ENCODE peak calls at places on chromosomes 16 and 17, in ten cellular contexts. W is adipocyte; O is CD4-positive, CD25-positive, alpha-beta regulatory T cell; I is iPS DF 6.9; V is MM.1S; X is body of pancreas; S is OCI-LY7; A is GM12864; Z is SK-N-SH; P is thoracic aorta. N is an unnamed sample.

GRCh38 chr16:15650698-15651161 is 685 bp downstream of the NDE1 start:
- DNase-seq in W (peak), O (peak), I (no peak), V (peak), X (no peak), S (peak), A (no peak), Z (peak), P (no peak), N (peak)

GRCh38 chr17:14303343-14304221 is 2.7 kb downstream of the HS3ST3B1 start:
- DNase-seq in W (peak), O (peak), I (no peak), V (no peak), X (no peak), S (no peak), A (no peak), Z (no peak), P (no peak), N (no peak)

GRCh38 chr17:29617481-29618271 is 5.0 kb downstream of the CORO6 start:
- DNase-seq in W (no peak), O (peak), I (no peak), V (peak), X (peak), S (peak), A (peak), Z (no peak), P (no peak), N (peak)

GRCh38 chr16:57799619-57800212 is 2.6 kb downstream of the KIFC3 start:
- DNase-seq in W (no peak), O (no peak), I (no peak), V (no peak), X (no peak), S (no peak), A (no peak), Z (peak), P (no peak), N (no peak)

GRCh38 chr17:59565959-59566324 is 532 bp downstream of the DHX40 start:
- DNase-seq in W (peak), O (peak), I (peak), V (peak), X (peak), S (peak), A (peak), Z (peak), P (peak), N (peak)

GRCh38 chr17:31067699-31068184 is 27.0 kb upstream of the NF1 start:
- DNase-seq in W (peak), O (no peak), I (no peak), V (no peak), X (no peak), S (no peak), A (no peak), Z (no peak), P (no peak), N (no peak)

GRCh38 chr17:76961869-76962268 is 93.7 kb downstream of the MGAT5B start:
- DNase-seq in W (no peak), O (no peak), I (no peak), V (no peak), X (no peak), S (no peak), A (no peak), Z (no peak), P (no peak), N (no peak)

GRCh38 chr17:73909156-73909555 is 264.9 kb upstream of the SDK2 start:
- DNase-seq in W (no peak), O (no peak), I (no peak), V (no peak), X (no peak), S (no peak), A (no peak), Z (no peak), P (no peak), N (no peak)

GRCh38 chr17:70144260-70144846 is 25.0 kb upstream of the KCNJ2 start:
- DNase-seq in W (peak), O (peak), I (no peak), V (peak), X (peak), S (peak), A (no peak), Z (peak), P (no peak), N (no peak)

GRCh38 chr17:4440690-4441686 is 7.2 kb downstream of the SPNS3 start:
- DNase-seq in W (no peak), O (no peak), I (no peak), V (no peak), X (no peak), S (no peak), A (no peak), Z (peak), P (no peak), N (no peak)

GRCh38 chr16:14325921-14326401 is 254.8 kb downstream of the MRTFB start:
- DNase-seq in W (peak), O (no peak), I (no peak), V (no peak), X (peak), S (no peak), A (no peak), Z (peak), P (no peak), N (no peak)

GRCh38 chr16:27424772-27425498 is 23.0 kb downstream of the IL21R start:
- DNase-seq in W (no peak), O (no peak), I (no peak), V (no peak), X (no peak), S (no peak), A (no peak), Z (no peak), P (no peak), N (peak)

GRCh38 chr17:42135664-42136653 is 13.4 kb downstream of the HSPB9 start:
- DNase-seq in W (peak), O (no peak), I (no peak), V (no peak), X (peak), S (peak), A (no peak), Z (no peak), P (no peak), N (no peak)

GRCh38 chr17:66737524-66737923 is 97.4 kb upstream of the CACNG5 start:
- DNase-seq in W (peak), O (no peak), I (no peak), V (no peak), X (peak), S (no peak), A (no peak), Z (no peak), P (no peak), N (no peak)

GRCh38 chr17:48609754-48610281 is 999 bp downstream of the HOXB7 start:
- DNase-seq in W (no peak), O (no peak), I (no peak), V (no peak), X (no peak), S (no peak), A (no peak), Z (no peak), P (no peak), N (no peak)

GRCh38 chr16:51538707-51539604 is 387.9 kb upstream of the SALL1 start:
- DNase-seq in W (peak), O (no peak), I (no peak), V (no peak), X (peak), S (no peak), A (no peak), Z (peak), P (no peak), N (no peak)

GRCh38 chr17:7191571-7192270 is 12.6 kb upstream of the ASGR1 start:
- DNase-seq in W (peak), O (no peak), I (no peak), V (peak), X (peak), S (peak), A (no peak), Z (peak), P (no peak), N (no peak)

GRCh38 chr16:89720859-89721643 is at the start of the genes VPS9D1 and ZNF276:
- DNase-seq in W (peak), O (peak), I (no peak), V (peak), X (peak), S (peak), A (no peak), Z (peak), P (no peak), N (peak)

GRCh38 chr16:54715011-54715410 is 215.7 kb upstream of the IRX5 start:
- DNase-seq in W (no peak), O (no peak), I (no peak), V (no peak), X (no peak), S (no peak), A (no peak), Z (no peak), P (no peak), N (no peak)

GRCh38 chr17:76196675-76197074 is 43.6 kb downstream of the RNF157 start:
- DNase-seq in W (no peak), O (no peak), I (no peak), V (no peak), X (peak), S (no peak), A (no peak), Z (no peak), P (no peak), N (no peak)

GRCh38 chr16:53817117-53817516 is 113.2 kb downstream of the FTO start:
- DNase-seq in W (peak), O (no peak), I (no peak), V (no peak), X (peak), S (no peak), A (no peak), Z (no peak), P (no peak), N (no peak)

GRCh38 chr16:82361885-82362284 is 191.9 kb upstream of the MPHOSPH6 start:
- DNase-seq in W (no peak), O (no peak), I (no peak), V (no peak), X (no peak), S (no peak), A (no peak), Z (no peak), P (no peak), N (no peak)

GRCh38 chr16:10297341-10298006 is 88.4 kb upstream of the ATF7IP2 start:
- DNase-seq in W (no peak), O (no peak), I (no peak), V (peak), X (peak), S (peak), A (peak), Z (no peak), P (no peak), N (no peak)

GRCh38 chr17:29039764-29040598 is 3.0 kb upstream of the PIPOX start:
- DNase-seq in W (peak), O (no peak), I (no peak), V (no peak), X (no peak), S (no peak), A (no peak), Z (no peak), P (no peak), N (no peak)

GRCh38 chr17:34451313-34451712 is 88.3 kb upstream of the CCL1 start:
- DNase-seq in W (peak), O (no peak), I (no peak), V (no peak), X (no peak), S (no peak), A (no peak), Z (no peak), P (no peak), N (no peak)

GRCh38 chr17:2337811-2338657 is 733 bp downstream of the SGSM2 start:
- DNase-seq in W (peak), O (peak), I (no peak), V (peak), X (peak), S (peak), A (no peak), Z (peak), P (no peak), N (peak)

GRCh38 chr16:2710711-2711231 is 9.3 kb downstream of the PRSS27 start:
- DNase-seq in W (no peak), O (no peak), I (no peak), V (no peak), X (no peak), S (no peak), A (no peak), Z (no peak), P (no peak), N (no peak)

GRCh38 chr17:17119106-17119505 is 76.8 kb downstream of the MPRIP start:
- DNase-seq in W (no peak), O (no peak), I (no peak), V (no peak), X (peak), S (no peak), A (no peak), Z (no peak), P (no peak), N (no peak)

GRCh38 chr16:878886-879285 is 78.4 kb upstream of the GNG13 start:
- DNase-seq in W (no peak), O (no peak), I (no peak), V (no peak), X (no peak), S (no peak), A (no peak), Z (no peak), P (no peak), N (no peak)

GRCh38 chr16:64826374-64826773 is 295.5 kb downstream of the CDH11 start:
- DNase-seq in W (peak), O (no peak), I (no peak), V (no peak), X (no peak), S (no peak), A (no peak), Z (no peak), P (no peak), N (no peak)

GRCh38 chr16:4603624-4604170 is 11.0 kb downstream of the UBALD1 start:
- DNase-seq in W (no peak), O (no peak), I (no peak), V (no peak), X (no peak), S (no peak), A (no peak), Z (peak), P (no peak), N (no peak)

GRCh38 chr16:81632392-81633146 is 146.5 kb upstream of the PLCG2 start:
- DNase-seq in W (peak), O (peak), I (no peak), V (no peak), X (peak), S (no peak), A (no peak), Z (no peak), P (no peak), N (no peak)

GRCh38 chr17:62822080-62822904 is 14.2 kb upstream of the MARCHF10 start:
- DNase-seq in W (no peak), O (no peak), I (no peak), V (no peak), X (no peak), S (no peak), A (no peak), Z (no peak), P (no peak), N (no peak)

GRCh38 chr16:49399594-49400364 is 26.2 kb downstream of the C16orf78 start:
- DNase-seq in W (no peak), O (no peak), I (no peak), V (peak), X (no peak), S (peak), A (peak), Z (no peak), P (no peak), N (no peak)

GRCh38 chr16:74465851-74466685 is 44.8 kb upstream of the CLEC18B start:
- DNase-seq in W (no peak), O (no peak), I (no peak), V (no peak), X (no peak), S (no peak), A (no peak), Z (no peak), P (no peak), N (no peak)

GRCh38 chr17:71709271-71709670 is 411.5 kb upstream of the SOX9 start:
- DNase-seq in W (no peak), O (no peak), I (no peak), V (no peak), X (no peak), S (no peak), A (no peak), Z (no peak), P (no peak), N (no peak)

GRCh38 chr17:32335647-32336046 is 6.3 kb downstream of the C17orf75 start:
- DNase-seq in W (no peak), O (no peak), I (no peak), V (no peak), X (no peak), S (no peak), A (no peak), Z (no peak), P (no peak), N (no peak)

GRCh38 chr16:23509763-23510153 is 536 bp downstream of the GGA2 start:
- DNase-seq in W (peak), O (peak), I (no peak), V (peak), X (peak), S (peak), A (no peak), Z (no peak), P (no peak), N (no peak)

GRCh38 chr17:81547614-81547982 is 4.6 kb downstream of the FAAP100 start:
- DNase-seq in W (no peak), O (no peak), I (no peak), V (no peak), X (no peak), S (no peak), A (no peak), Z (no peak), P (no peak), N (no peak)
- H3K4me3 ChIP-seq in W (no peak), O (no peak), I (no peak), V (no peak), X (no peak), S (no peak), A (no peak), Z (no peak), P (no peak), N (no peak)

GRCh38 chr17:35486920-35487727 is 38.6 kb upstream of the SLFN13 start:
- DNase-seq in W (peak), O (peak), I (no peak), V (peak), X (peak), S (no peak), A (peak), Z (no peak), P (no peak), N (no peak)
- H3K4me3 ChIP-seq in W (peak), O (peak), I (no peak), V (peak), X (no peak), S (no peak), A (peak), Z (peak), P (peak), N (peak)

GRCh38 chr16:30844346-30844670 is 49.6 kb downstream of the BCL7C start:
- DNase-seq in W (no peak), O (no peak), I (no peak), V (no peak), X (no peak), S (no peak), A (no peak), Z (no peak), P (no peak), N (no peak)

GRCh38 chr16:30842971-30843370 is 50.9 kb downstream of the BCL7C start:
- DNase-seq in W (no peak), O (no peak), I (no peak), V (no peak), X (no peak), S (no peak), A (no peak), Z (no peak), P (no peak), N (no peak)

GRCh38 chr16:30846649-30847402 is 47.1 kb downstream of the BCL7C start:
- DNase-seq in W (no peak), O (no peak), I (no peak), V (no peak), X (no peak), S (no peak), A (no peak), Z (no peak), P (no peak), N (no peak)

GRCh38 chr16:30843501-30843900 is 50.4 kb downstream of the BCL7C start:
- DNase-seq in W (no peak), O (no peak), I (no peak), V (no peak), X (no peak), S (no peak), A (no peak), Z (no peak), P (no peak), N (no peak)

GRCh38 chr16:30844671-30845449 is 49.0 kb downstream of the BCL7C start:
- DNase-seq in W (peak), O (peak), I (peak), V (peak), X (peak), S (peak), A (peak), Z (peak), P (peak), N (no peak)
- H3K4me3 ChIP-seq in W (peak), O (peak), I (no peak), V (peak), X (no peak), S (peak), A (no peak), Z (no peak), P (peak), N (peak)

GRCh38 chr17:57874434-57875108 is 24.7 kb upstream of the MRPS23 start:
- DNase-seq in W (peak), O (no peak), I (no peak), V (no peak), X (peak), S (no peak), A (no peak), Z (peak), P (peak), N (peak)
- H3K4me3 ChIP-seq in W (peak), O (no peak), I (no peak), V (no peak), X (no peak), S (no peak), A (no peak), Z (peak), P (peak), N (peak)

GRCh38 chr17:81889602-81890001 is 1.8 kb downstream of the ALYREF start:
- DNase-seq in W (no peak), O (no peak), I (no peak), V (no peak), X (no peak), S (no peak), A (no peak), Z (no peak), P (no peak), N (no peak)
- H3K4me3 ChIP-seq in W (peak), O (peak), I (no peak), V (no peak), X (no peak), S (peak), A (peak), Z (peak), P (no peak), N (no peak)

GRCh38 chr16:25107466-25107792 is 4.1 kb upstream of the LCMT1 start:
- DNase-seq in W (no peak), O (no peak), I (no peak), V (no peak), X (no peak), S (no peak), A (no peak), Z (peak), P (no peak), N (no peak)
- H3K4me3 ChIP-seq in W (peak), O (peak), I (peak), V (peak), X (no peak), S (no peak), A (peak), Z (peak), P (peak), N (peak)

GRCh38 chr17:81419886-81420768 is 24.9 kb downstream of the BAHCC1 start:
- DNase-seq in W (no peak), O (no peak), I (no peak), V (no peak), X (no peak), S (no peak), A (no peak), Z (no peak), P (no peak), N (no peak)

GRCh38 chr17:81420769-81421462 is 25.7 kb downstream of the BAHCC1 start:
- DNase-seq in W (peak), O (no peak), I (no peak), V (no peak), X (peak), S (no peak), A (no peak), Z (no peak), P (peak), N (peak)

GRCh38 chr17:81417879-81418709 is 22.8 kb downstream of the BAHCC1 start:
- DNase-seq in W (no peak), O (no peak), I (no peak), V (no peak), X (peak), S (no peak), A (no peak), Z (no peak), P (no peak), N (no peak)

GRCh38 chr17:81418710-81419332 is 23.6 kb downstream of the BAHCC1 start:
- DNase-seq in W (no peak), O (no peak), I (no peak), V (no peak), X (no peak), S (no peak), A (peak), Z (no peak), P (no peak), N (no peak)

DNA sequence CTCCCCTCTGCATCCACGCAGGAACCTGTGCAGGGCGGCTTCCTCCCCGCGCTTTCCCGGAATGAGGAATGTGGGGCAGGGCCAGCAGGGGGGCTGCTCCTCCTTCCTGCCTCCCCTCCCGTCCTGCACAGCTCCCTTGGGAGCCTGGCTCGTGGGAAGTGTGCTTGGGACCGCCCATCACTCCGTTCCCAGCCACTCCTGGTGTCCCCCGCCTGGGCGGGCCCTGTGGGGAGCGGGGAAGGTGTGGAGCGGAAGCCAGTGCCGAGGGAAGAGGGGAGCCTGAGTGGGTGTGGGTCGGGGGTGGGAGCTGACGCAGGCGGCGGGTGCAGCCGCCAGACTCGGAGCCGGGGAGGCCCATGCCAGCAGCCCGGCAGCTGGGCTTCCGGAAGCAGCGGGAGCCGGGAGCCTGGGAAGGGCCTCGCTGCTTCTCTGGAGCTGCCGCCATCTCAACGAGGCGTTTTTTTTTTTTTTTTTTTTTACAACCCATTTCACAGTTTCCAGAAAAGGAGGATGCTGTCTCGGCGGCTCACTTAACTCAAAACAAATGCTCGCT is 24.2 kb downstream of the BAHCC1 start:
- DNase-seq in W (peak), O (no peak), I (no peak), V (no peak), X (peak), S (no peak), A (no peak), Z (peak), P (peak), N (peak)
- H3K4me3 ChIP-seq in W (peak), O (no peak), I (peak), V (no peak), X (no peak), S (no peak), A (no peak), Z (peak), P (peak), N (peak)